ENCODE peak calls at places on chromosomes 6 and 20, in ten cellular contexts. U is ovary, P is heart left ventricle, T is spleen, M is prostate gland, R is body of pancreas, Z is stomach, W is breast epithelium, J is HCT116, D is IMR-90. Q is an unnamed sample.
A peak's percentile ranks its signal among the peaks of the same experiment; 100 is the strongest.

GRCh38 chr6:88519227-88520019 is 353.3 kb upstream of the CNR1 start:
- DNase-seq in J (no peak), Z (no peak), D (no peak), M (no peak), P (no peak), W (no peak), R (no peak), T (no peak), U (no peak), Q (no peak)

GRCh38 chr6:4781967-4782537 is 5.8 kb downstream of the CDYL start:
- DNase-seq in J (no peak), Z (no peak), P (no peak), M (no peak), R (no peak), U (no peak), D (no peak), T (no peak), W (no peak), Q (no peak)

GRCh38 chr6:118755941-118756646 is 104.7 kb upstream of the CEP85L start:
- DNase-seq in R (no peak), Z (no peak), J (no peak), W (no peak), M (no peak), P (no peak), U (no peak), D (no peak), T (no peak), Q (no peak)

GRCh38 chr6:75188221-75188620 is 17.6 kb downstream of the COL12A1 start:
- DNase-seq in Z (no peak), T (no peak), M (no peak), J (no peak), W (no peak), R (no peak), D (no peak), U (no peak), P (no peak), Q (no peak)

GRCh38 chr6:27280540-27281000 is 31.5 kb downstream of the POM121L2 start:
- DNase-seq in M (no peak), U (no peak), P (no peak), D (no peak), T (no peak), J (peak; percentile 35), Z (no peak), W (no peak), R (no peak), Q (no peak)

GRCh38 chr20:23161244-23161875 is 75.2 kb upstream of the CD93 start:
- DNase-seq in Z (no peak), J (no peak), R (no peak), W (no peak), P (no peak), U (no peak), M (no peak), D (peak; percentile 52), T (peak; percentile 84), Q (no peak)

GRCh38 chr6:137697267-137697938 is 169.7 kb upstream of the TNFAIP3 start:
- DNase-seq in P (no peak), W (no peak), T (no peak), R (peak; percentile 79), D (peak; percentile 84), M (no peak), U (peak; percentile 39), J (no peak), Z (no peak), Q (no peak)

GRCh38 chr6:111258615-111259088 is 171.3 kb downstream of the SLC16A10 start:
- DNase-seq in W (no peak), J (no peak), Z (no peak), D (no peak), P (no peak), U (no peak), M (no peak), T (no peak), R (no peak), Q (no peak)

GRCh38 chr6:166770216-166771116 is 143.4 kb upstream of the RPS6KA2 start:
- DNase-seq in R (no peak), D (peak; percentile 10), M (no peak), U (no peak), Z (no peak), W (no peak), P (no peak), T (no peak), J (no peak), Q (no peak)
- TF ChIP-seq CTCF in R (no peak), D (peak; percentile 30), M (no peak), U (no peak), Z (no peak), W (no peak), P (no peak), T (no peak), J (peak; percentile 36), Q (no peak)

GRCh38 chr6:52538252-52538905 is 38.5 kb downstream of the TRAM2 start:
- DNase-seq in M (no peak), W (no peak), D (no peak), T (no peak), J (no peak), R (no peak), P (no peak), U (no peak), Z (no peak), Q (no peak)

GRCh38 chr6:52536424-52536916 is 40.4 kb downstream of the TRAM2 start:
- DNase-seq in W (no peak), J (no peak), P (no peak), R (no peak), Z (no peak), T (no peak), U (no peak), M (no peak), D (no peak), Q (no peak)

GRCh38 chr6:52538921-52539354 is 37.9 kb downstream of the TRAM2 start:
- DNase-seq in D (peak; percentile 65), U (no peak), W (no peak), M (no peak), R (no peak), J (no peak), T (no peak), P (no peak), Z (no peak), Q (no peak)

GRCh38 chr6:52535711-52536423 is 41.0 kb downstream of the TRAM2 start:
- DNase-seq in T (no peak), P (no peak), D (no peak), M (no peak), U (no peak), Z (no peak), R (no peak), W (no peak), J (no peak), Q (no peak)

DNA sequence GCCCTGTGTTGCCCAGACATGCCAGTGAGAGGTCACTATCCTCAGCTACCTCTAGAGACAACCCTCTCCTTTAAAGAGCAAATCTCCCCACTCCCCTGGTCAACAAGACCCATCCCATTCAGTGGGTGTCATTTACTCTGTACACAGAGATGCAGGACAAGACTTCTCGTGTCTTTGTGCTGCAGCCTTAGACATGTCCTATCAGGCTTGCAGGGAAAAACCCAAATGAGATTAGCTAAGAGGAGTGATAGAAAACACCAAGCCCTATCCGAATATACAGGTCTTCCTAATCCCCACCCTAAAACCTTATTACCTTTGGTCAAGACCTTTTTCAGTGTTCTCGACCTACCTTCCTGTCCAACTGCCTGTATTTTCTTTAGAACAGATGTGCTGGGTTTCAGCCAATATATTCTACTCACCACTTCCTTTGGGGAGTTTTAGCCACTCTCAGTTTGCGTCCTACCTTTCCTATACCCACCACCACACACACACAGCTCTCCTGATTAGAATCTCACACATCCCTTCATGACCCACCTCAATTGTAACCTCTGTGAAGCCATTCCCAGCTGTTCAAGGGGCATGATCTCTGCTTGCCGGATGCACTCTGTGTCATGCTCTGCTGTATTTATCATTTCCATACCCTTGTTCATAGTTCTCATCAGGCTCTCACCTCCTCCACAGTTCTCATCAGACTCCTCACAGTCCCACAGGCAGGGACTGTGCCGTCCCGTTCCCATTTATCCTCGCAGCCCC is 39.7 kb downstream of the TRAM2 start:
- DNase-seq in Z (no peak), M (no peak), T (no peak), U (no peak), R (no peak), W (no peak), P (no peak), J (no peak), D (peak; percentile 57), Q (no peak)
- TF ChIP-seq POLR2A in Z (no peak), M (no peak), T (no peak), U (no peak), R (no peak), W (no peak), P (no peak), J (no peak), D (no peak), Q (no peak)

GRCh38 chr20:37529968-37530600 is 2.4 kb upstream of the BLCAP start:
- DNase-seq in D (no peak), M (no peak), P (no peak), U (no peak), Z (no peak), J (no peak), T (peak; percentile 44), R (no peak), W (no peak), Q (peak; percentile 2)

GRCh38 chr20:37530696-37531095 is 3.0 kb upstream of the BLCAP start:
- DNase-seq in W (no peak), Z (no peak), M (no peak), P (no peak), U (no peak), R (no peak), J (no peak), T (no peak), D (no peak), Q (peak; percentile 0)

GRCh38 chr20:37533154-37533715 is 5.6 kb upstream of the BLCAP start:
- DNase-seq in R (no peak), W (no peak), M (no peak), D (no peak), P (no peak), J (no peak), T (no peak), U (no peak), Z (no peak), Q (no peak)

GRCh38 chr20:37529214-37529967 is 1.7 kb upstream of the BLCAP start:
- DNase-seq in Z (no peak), J (no peak), T (peak; percentile 22), W (no peak), D (no peak), M (no peak), U (no peak), R (no peak), P (no peak), Q (peak; percentile 14)

GRCh38 chr20:37531856-37532255 is 4.2 kb upstream of the BLCAP start:
- DNase-seq in W (no peak), J (no peak), D (no peak), Z (no peak), U (no peak), T (peak; percentile 12), P (no peak), R (no peak), M (no peak), Q (peak; percentile 2)
- TF ChIP-seq CTCF in W (no peak), J (no peak), D (no peak), Z (no peak), U (no peak), T (no peak), P (no peak), R (no peak), M (no peak), Q (no peak)

GRCh38 chr6:148343028-148343374 is 363 bp downstream of the SASH1 start:
- DNase-seq in M (peak; percentile 32), R (no peak), Z (no peak), U (no peak), T (peak; percentile 77), D (no peak), J (no peak), W (no peak), P (peak; percentile 66), Q (peak; percentile 48)

GRCh38 chr6:148340586-148341297 is 1.9 kb upstream of the SASH1 start:
- DNase-seq in W (no peak), T (no peak), R (no peak), Z (no peak), M (no peak), D (no peak), J (no peak), U (no peak), P (no peak), Q (no peak)

GRCh38 chr6:148339766-148340165 is 2.9 kb upstream of the SASH1 start:
- DNase-seq in U (no peak), D (no peak), P (no peak), R (no peak), Z (no peak), J (no peak), T (no peak), W (no peak), M (no peak), Q (no peak)

GRCh38 chr6:148343383-148343782 is 745 bp downstream of the SASH1 start:
- DNase-seq in P (no peak), Z (no peak), D (no peak), M (no peak), R (no peak), J (no peak), T (no peak), W (no peak), U (no peak), Q (no peak)

DNA sequence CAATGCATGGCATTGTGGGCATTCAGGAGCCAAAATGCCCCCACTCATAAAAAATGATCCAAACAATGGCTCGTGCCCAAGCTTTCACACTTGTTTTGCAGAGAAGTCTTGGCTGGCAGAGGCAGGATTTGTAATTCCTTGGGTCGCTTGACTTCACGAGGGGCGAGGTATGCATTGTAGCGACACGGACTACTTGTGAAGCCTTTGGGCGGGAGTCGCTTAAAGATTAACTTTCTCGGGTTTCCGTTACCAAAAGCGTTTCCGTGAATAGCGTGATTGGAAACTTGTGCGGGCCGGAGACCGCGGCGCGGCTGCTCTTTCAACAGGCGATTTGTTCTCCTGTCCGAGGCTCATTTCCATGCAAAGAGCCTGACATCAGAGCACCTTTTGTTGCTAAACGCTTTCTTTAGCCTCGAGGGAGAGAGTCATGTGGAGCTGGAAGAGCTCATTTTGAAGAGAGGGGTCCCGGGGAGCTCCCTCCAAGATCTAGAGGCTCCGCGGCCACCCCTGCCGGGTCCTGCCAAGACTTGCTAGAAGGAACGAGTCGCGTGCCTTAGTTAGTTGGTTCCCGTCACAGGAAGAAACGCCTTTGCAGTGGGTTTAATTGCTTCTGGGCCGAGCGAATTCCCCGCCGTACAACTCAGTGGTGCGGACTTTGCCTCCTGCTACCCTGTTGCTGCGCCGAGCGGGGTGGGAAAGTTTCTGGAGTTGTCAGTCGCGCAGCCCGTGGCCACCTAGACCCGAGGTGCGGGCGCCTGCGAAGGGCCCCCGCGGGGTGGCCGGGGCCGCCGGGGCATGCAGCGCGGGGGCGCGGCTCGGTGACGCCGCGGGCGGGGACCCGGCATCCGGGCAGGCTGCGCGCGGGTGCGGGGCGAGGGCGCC is at the start of gene SASH1:
- DNase-seq in J (peak; percentile 62), P (peak; percentile 83), W (peak; percentile 60), M (peak; percentile 61), R (peak; percentile 75), D (peak; percentile 77), U (peak; percentile 47), Z (peak; percentile 57), T (peak; percentile 76), Q (peak; percentile 76)
- TF ChIP-seq POLR2A in J (peak; percentile 63), P (peak; percentile 50), W (no peak), M (no peak), R (peak; percentile 77), D (no peak), U (peak; percentile 23), Z (no peak), T (no peak), Q (no peak)

Q was measured in testis.